ENCODE peak calls at places on chromosomes 4 and X, in eight cellular contexts. B is cardiac muscle cell, D is AG09319, C is pancreas, Y is right lobe of liver, M is fibroblast of lung, F is foreskin fibroblast, G is tibial artery. P is an unnamed sample.

GRCh38 chrX:17425151-17425550 is 50.2 kb downstream of the NHS start:
- DNase-seq in B (no peak), D (peak), C (no peak), Y (no peak), M (peak), F (no peak), G (no peak), P (no peak)

GRCh38 chr4:66647468-66647867 is 897.8 kb downstream of the CENPC start:
- DNase-seq in B (no peak), D (no peak), C (no peak), Y (no peak), M (no peak), F (no peak), G (no peak), P (no peak)

GRCh38 chr4:159248383-159249178 is 145.7 kb downstream of the RAPGEF2 start:
- DNase-seq in B (peak), D (peak), C (no peak), Y (no peak), M (peak), F (no peak), G (no peak), P (no peak)

GRCh38 chr4:44760142-44760898 is 34.0 kb upstream of the GNPDA2 start:
- DNase-seq in B (peak), D (no peak), C (no peak), Y (no peak), M (peak), F (peak), G (no peak), P (peak)

GRCh38 chrX:111382277-111382676 is 29.7 kb downstream of the DCX start:
- DNase-seq in B (peak), D (no peak), C (no peak), Y (no peak), M (no peak), F (no peak), G (no peak), P (no peak)

GRCh38 chr4:158938462-158939044 is 164.3 kb upstream of the RAPGEF2 start:
- DNase-seq in B (no peak), D (no peak), C (no peak), Y (no peak), M (peak), F (peak), G (no peak), P (no peak)

GRCh38 chr4:141331534-141332358 is 111.1 kb downstream of the ZNF330 start:
- DNase-seq in B (no peak), D (no peak), C (no peak), Y (no peak), M (no peak), F (no peak), G (no peak), P (no peak)

GRCh38 chr4:102217775-102218174 is 127.5 kb downstream of the SLC39A8 start:
- DNase-seq in B (no peak), D (no peak), C (no peak), Y (no peak), M (no peak), F (no peak), G (no peak), P (no peak)

GRCh38 chrX:48896611-48897011 is 957 bp downstream of the TIMM17B start:
- DNase-seq in B (no peak), D (no peak), C (no peak), Y (no peak), M (peak), F (no peak), G (no peak), P (no peak)

GRCh38 chr4:98609946-98610345 is 48.5 kb downstream of the TSPAN5 start:
- DNase-seq in B (no peak), D (no peak), C (no peak), Y (no peak), M (peak), F (no peak), G (no peak), P (no peak)

GRCh38 chrX:68832516-68833447 is 4.0 kb downstream of the EFNB1 start:
- DNase-seq in B (no peak), D (no peak), C (no peak), Y (no peak), M (no peak), F (no peak), G (no peak), P (no peak)

GRCh38 chr4:151624606-151625565 is 135.9 kb downstream of the GATB start:
- DNase-seq in B (no peak), D (no peak), C (no peak), Y (no peak), M (no peak), F (peak), G (peak), P (no peak)

GRCh38 chr4:30256105-30256828 is 463.9 kb upstream of the PCDH7 start:
- DNase-seq in B (peak), D (no peak), C (no peak), Y (no peak), M (no peak), F (no peak), G (no peak), P (no peak)

GRCh38 chr4:112156112-112156511 is 10.9 kb downstream of the FAM241A start:
- DNase-seq in B (no peak), D (no peak), C (no peak), Y (no peak), M (no peak), F (no peak), G (no peak), P (no peak)

GRCh38 chr4:167265231-167265630 is 30.9 kb upstream of the SPOCK3 start:
- DNase-seq in B (no peak), D (no peak), C (no peak), Y (no peak), M (no peak), F (no peak), G (no peak), P (no peak)

GRCh38 chr4:112167790-112168189 is 22.5 kb downstream of the FAM241A start:
- DNase-seq in B (no peak), D (no peak), C (no peak), Y (no peak), M (no peak), F (peak), G (no peak), P (peak)

GRCh38 chrX:15314472-15314871 is 968 bp downstream of the ASB11 start:
- DNase-seq in B (no peak), D (no peak), C (no peak), Y (no peak), M (no peak), F (no peak), G (no peak), P (no peak)

GRCh38 chrX:132480581-132481203 is 8.1 kb downstream of the MBNL3 start:
- DNase-seq in B (peak), D (peak), C (peak), Y (peak), M (peak), F (peak), G (no peak), P (no peak)

GRCh38 chr4:22487333-22487732 is 28.5 kb downstream of the ADGRA3 start:
- DNase-seq in B (no peak), D (no peak), C (no peak), Y (no peak), M (no peak), F (no peak), G (no peak), P (no peak)

GRCh38 chr4:163565228-163566040 is 70.9 kb downstream of the TMA16 start:
- DNase-seq in B (no peak), D (no peak), C (no peak), Y (no peak), M (no peak), F (no peak), G (no peak), P (no peak)

GRCh38 chrX:39338583-39338982 is 537.3 kb downstream of the MID1IP1 start:
- DNase-seq in B (no peak), D (no peak), C (no peak), Y (no peak), M (no peak), F (no peak), G (no peak), P (no peak)

GRCh38 chr4:17324431-17324830 is 187.5 kb downstream of the QDPR start:
- DNase-seq in B (peak), D (peak), C (no peak), Y (no peak), M (peak), F (peak), G (no peak), P (peak)

GRCh38 chr4:37885496-37885895 is 5.4 kb upstream of the TBC1D1 start:
- DNase-seq in B (peak), D (no peak), C (no peak), Y (no peak), M (peak), F (no peak), G (no peak), P (no peak)

GRCh38 chr4:108072300-108072699 is 82.6 kb downstream of the HADH start:
- DNase-seq in B (no peak), D (no peak), C (no peak), Y (no peak), M (no peak), F (no peak), G (no peak), P (no peak)

GRCh38 chrX:138745215-138745614 is 33.7 kb upstream of the FGF13 start:
- DNase-seq in B (peak), D (peak), C (no peak), Y (no peak), M (peak), F (peak), G (no peak), P (peak)

GRCh38 chr4:5082381-5082780 is 31.1 kb downstream of the STK32B start:
- DNase-seq in B (no peak), D (no peak), C (no peak), Y (no peak), M (no peak), F (no peak), G (no peak), P (no peak)

GRCh38 chrX:45229348-45229747 is 28.7 kb upstream of the DIPK2B start:
- DNase-seq in B (no peak), D (no peak), C (no peak), Y (no peak), M (no peak), F (no peak), G (no peak), P (no peak)

GRCh38 chr4:131551306-131551705 is 1597.8 kb upstream of the PCDH10 start:
- DNase-seq in B (no peak), D (no peak), C (no peak), Y (no peak), M (no peak), F (no peak), G (no peak), P (no peak)

GRCh38 chrX:151155234-151155633 is 21.1 kb upstream of the GPR50 start:
- DNase-seq in B (no peak), D (no peak), C (no peak), Y (no peak), M (no peak), F (no peak), G (no peak), P (no peak)

GRCh38 chr4:60506061-60506460 is 694.1 kb upstream of the ADGRL3 start:
- DNase-seq in B (no peak), D (no peak), C (no peak), Y (no peak), M (no peak), F (no peak), G (no peak), P (no peak)

GRCh38 chr4:112802780-112803179 is 165.8 kb downstream of the LARP7 start:
- DNase-seq in B (no peak), D (no peak), C (no peak), Y (no peak), M (no peak), F (no peak), G (no peak), P (no peak)

GRCh38 chr4:185708348-185708747 is 103.6 kb downstream of the SORBS2 start:
- DNase-seq in B (no peak), D (no peak), C (no peak), Y (no peak), M (peak), F (no peak), G (no peak), P (peak)

GRCh38 chr4:48578132-48578964 is 88.3 kb downstream of the ZAR1 start:
- DNase-seq in B (peak), D (peak), C (peak), Y (no peak), M (peak), F (peak), G (peak), P (peak)

DNA sequence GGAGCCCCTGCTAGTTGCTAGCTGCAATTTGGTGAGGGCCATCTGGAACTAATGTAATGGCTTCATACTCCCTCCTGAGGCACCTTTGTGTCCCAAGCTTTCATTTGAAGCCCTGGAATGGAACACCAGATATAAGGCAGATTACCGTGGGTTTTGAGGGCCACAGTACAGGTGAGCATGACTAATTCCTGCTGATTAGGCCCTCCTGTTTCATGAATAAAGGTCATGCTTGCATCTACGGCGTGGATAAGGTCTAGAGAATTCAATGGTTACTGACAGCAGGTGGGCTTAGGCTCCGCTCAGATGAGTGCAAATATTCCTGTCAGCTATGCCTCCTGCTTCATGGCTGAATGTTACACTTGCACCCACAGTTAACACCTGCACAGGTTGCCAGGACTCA is 495.4 kb downstream of the NAP1L3 start:
- DNase-seq in B (no peak), D (no peak), C (no peak), Y (no peak), M (no peak), F (no peak), G (no peak), P (no peak)
- TF ChIP-seq CTCF in B (no peak), D (no peak), C (no peak), Y (no peak), M (no peak), F (no peak), G (no peak), P (no peak)

GRCh38 chrX:26783512-26784225 is 567.7 kb downstream of the MAGEB5 start:
- DNase-seq in B (peak), D (peak), C (peak), Y (no peak), M (peak), F (no peak), G (no peak), P (no peak)

DNA sequence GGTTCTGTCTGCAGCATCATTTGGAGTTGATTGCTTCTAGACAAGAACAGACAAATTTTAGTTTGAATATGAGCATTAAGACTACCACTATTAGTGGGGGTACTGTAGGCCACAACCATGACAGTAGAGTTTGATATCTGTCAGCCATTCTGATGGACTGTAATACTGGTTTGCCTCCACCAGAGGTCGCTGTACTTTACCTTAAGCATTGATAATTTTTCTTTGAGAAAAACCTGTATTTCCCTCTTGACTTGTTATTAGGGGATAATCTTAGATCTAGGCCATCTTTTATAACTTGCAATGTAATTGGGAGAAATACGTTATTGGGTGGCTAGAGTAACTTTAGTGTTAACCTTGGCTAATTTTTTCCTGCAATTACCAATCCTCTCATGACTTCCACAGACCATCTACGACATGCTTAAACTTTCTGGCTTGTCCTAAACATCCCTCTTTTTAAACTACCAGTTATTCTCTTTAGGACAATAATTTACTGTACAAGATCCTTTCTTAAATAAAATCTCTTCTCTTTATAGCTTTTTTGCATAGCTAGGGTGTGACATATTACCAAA is 562.4 kb downstream of the MAGEB5 start:
- DNase-seq in B (no peak), D (no peak), C (no peak), Y (no peak), M (no peak), F (no peak), G (no peak), P (no peak)
- TF ChIP-seq CTCF in B (no peak), D (no peak), C (peak), Y (peak), M (peak), F (no peak), G (no peak), P (no peak)

GRCh38 chr4:43048570-43048969 is 156.1 kb downstream of the GRXCR1 start:
- DNase-seq in B (no peak), D (no peak), C (no peak), Y (no peak), M (no peak), F (no peak), G (no peak), P (no peak)
- TF ChIP-seq CTCF in B (no peak), D (no peak), C (no peak), Y (no peak), M (no peak), F (no peak), G (no peak), P (no peak)

DNA sequence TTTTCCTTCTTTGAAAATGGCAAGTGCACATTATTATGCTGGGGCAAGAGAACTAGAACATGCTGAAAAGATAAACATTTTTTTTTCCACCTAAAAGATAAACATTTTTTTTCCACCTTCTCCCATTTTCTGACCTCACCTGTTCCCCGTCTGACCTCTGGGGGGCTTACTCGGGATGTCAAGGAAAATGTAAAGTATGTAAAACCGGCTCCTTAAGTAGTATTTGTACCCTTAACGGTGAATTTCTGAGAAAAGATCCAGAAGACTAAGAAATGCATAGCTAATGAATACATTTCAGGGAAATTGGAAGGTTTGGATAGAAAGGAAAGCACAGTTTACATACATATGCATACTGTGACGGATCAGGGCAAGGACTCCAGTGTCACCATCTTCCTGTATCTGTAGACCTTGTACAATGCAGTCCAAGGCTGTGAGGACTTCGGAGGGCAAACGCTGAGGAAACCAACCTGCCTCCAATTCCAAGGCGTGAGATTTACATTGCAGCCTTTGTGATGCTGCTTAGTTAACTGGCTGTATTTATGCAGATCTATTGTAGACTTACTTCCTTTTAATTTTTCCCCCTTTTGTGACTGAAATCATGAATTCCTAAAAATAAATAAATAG is 2185.9 kb upstream of the TENM3 start:
- DNase-seq in B (peak), D (no peak), C (no peak), Y (no peak), M (peak), F (no peak), G (no peak), P (no peak)
- TF ChIP-seq CTCF in B (no peak), D (peak), C (peak), Y (no peak), M (no peak), F (no peak), G (no peak), P (peak)

GRCh38 chr4:124325676-124326075 is 386.9 kb downstream of the ANKRD50 start:
- DNase-seq in B (no peak), D (no peak), C (no peak), Y (no peak), M (no peak), F (no peak), G (no peak), P (no peak)

GRCh38 chr4:124318292-124318691 is 394.2 kb downstream of the ANKRD50 start:
- DNase-seq in B (no peak), D (no peak), C (no peak), Y (no peak), M (no peak), F (no peak), G (no peak), P (no peak)

GRCh38 chr4:124321370-124321769 is 391.2 kb downstream of the ANKRD50 start:
- DNase-seq in B (peak), D (no peak), C (no peak), Y (no peak), M (peak), F (no peak), G (no peak), P (no peak)

GRCh38 chr4:124322234-124322831 is 390.2 kb downstream of the ANKRD50 start:
- DNase-seq in B (peak), D (no peak), C (no peak), Y (no peak), M (peak), F (no peak), G (no peak), P (peak)
- TF ChIP-seq CTCF in B (peak), D (peak), C (peak), Y (peak), M (peak), F (peak), G (peak), P (peak)

P was measured in RWPE1.